ENCODE peak calls at places on chromosomes 11 and 22, in ten cellular contexts. M is AG04450; I is PC-3; N is CD8-positive, alpha-beta T cell; Y is MM.1S; U is neural progenitor cell; E is IMR-90; C is tibial nerve; V is trophoblast cell; J is fibroblast of lung. A is an unnamed sample.

GRCh38 chr22:32380991-32381390 is 23.3 kb downstream of the RFPL3 start:
- DNase-seq in I (peak; percentile 45), E (peak; percentile 27), J (peak; percentile 13), U (no peak), V (no peak), Y (no peak), M (no peak), C (no peak), N (no peak), A (no peak)

GRCh38 chr11:58057481-58057880 is 26.7 kb downstream of the OR6Q1 start:
- DNase-seq in U (no peak), Y (no peak), J (peak; percentile 82), E (peak; percentile 77), I (no peak), M (peak; percentile 42), C (no peak), N (no peak), V (peak; percentile 94), A (no peak)

GRCh38 chr22:47102648-47103047 is 340.2 kb downstream of the TBC1D22A start:
- DNase-seq in J (no peak), C (no peak), N (no peak), Y (no peak), U (no peak), M (no peak), E (peak; percentile 12), I (peak; percentile 18), V (peak; percentile 89), A (no peak)

GRCh38 chr11:119024430-119025098 is 6.0 kb downstream of the TRAPPC4 start:
- DNase-seq in J (no peak), E (no peak), V (peak; percentile 42), N (no peak), U (no peak), Y (no peak), M (no peak), C (no peak), I (no peak), A (no peak)

GRCh38 chr22:46360097-46360496 is 24.6 kb downstream of the TRMU start:
- DNase-seq in N (no peak), Y (no peak), V (no peak), U (no peak), M (no peak), J (no peak), E (no peak), C (no peak), I (no peak), A (no peak)

GRCh38 chr22:39169797-39170466 is 17.5 kb upstream of the CBX7 start:
- DNase-seq in N (no peak), C (no peak), E (no peak), J (no peak), M (no peak), I (no peak), U (no peak), V (no peak), Y (no peak), A (no peak)

GRCh38 chr11:65717906-65718305 is 2.7 kb downstream of the RNASEH2C start:
- DNase-seq in V (no peak), J (no peak), I (no peak), M (no peak), U (no peak), Y (no peak), C (no peak), E (no peak), N (no peak), A (no peak)

GRCh38 chr11:105466582-105467228 is 143.2 kb upstream of the GRIA4 start:
- DNase-seq in E (peak; percentile 85), Y (no peak), V (peak; percentile 66), M (peak; percentile 16), J (peak; percentile 67), C (no peak), U (no peak), I (peak; percentile 84), N (no peak), A (peak; percentile 8)

GRCh38 chr22:17789379-17790200 is 15.3 kb upstream of the BID start:
- DNase-seq in C (no peak), U (no peak), J (no peak), I (no peak), Y (no peak), M (no peak), E (no peak), N (no peak), V (no peak), A (no peak)

GRCh38 chr22:32528316-32528715 is 53.7 kb downstream of the FBXO7 start:
- DNase-seq in N (no peak), I (no peak), U (no peak), J (no peak), M (no peak), Y (no peak), C (no peak), E (no peak), V (no peak), A (no peak)

GRCh38 chr11:2698386-2699184 is 1.2 kb downstream of the KCNQ1OT1 start:
- DNase-seq in E (no peak), U (no peak), I (peak; percentile 11), V (peak; percentile 3), J (no peak), N (no peak), C (peak; percentile 7), Y (no peak), M (no peak), A (no peak)

GRCh38 chr11:102914238-102915043 is 39.7 kb upstream of the MMP12 start:
- DNase-seq in M (peak; percentile 15), V (peak; percentile 53), C (no peak), I (peak; percentile 76), E (peak; percentile 56), J (peak; percentile 31), Y (peak; percentile 18), U (peak; percentile 51), N (no peak), A (peak; percentile 16)

GRCh38 chr11:64809781-64810241 is 540 bp downstream of the MEN1 start:
- DNase-seq in Y (peak; percentile 12), J (peak; percentile 14), I (peak; percentile 59), V (peak; percentile 66), N (no peak), M (no peak), U (peak; percentile 71), C (no peak), E (no peak), A (peak; percentile 14)

GRCh38 chr11:986952-987305 is 49.6 kb downstream of the MUC6 start:
- DNase-seq in E (no peak), V (no peak), M (no peak), N (no peak), C (no peak), Y (no peak), J (no peak), I (no peak), U (no peak), A (no peak)

GRCh38 chr11:125223901-125224331 is 59.4 kb downstream of the PKNOX2 start:
- DNase-seq in E (no peak), N (no peak), C (no peak), V (no peak), M (no peak), Y (no peak), U (no peak), J (no peak), I (no peak), A (no peak)

GRCh38 chr22:27420817-27421361 is 380.7 kb downstream of the MN1 start:
- DNase-seq in Y (no peak), C (peak; percentile 82), V (peak; percentile 48), N (no peak), M (peak; percentile 85), E (peak; percentile 95), J (peak; percentile 98), I (peak; percentile 73), U (no peak), A (peak; percentile 88)

GRCh38 chr22:35424761-35425160 is 24.8 kb downstream of the MCM5 start:
- DNase-seq in U (no peak), J (no peak), E (no peak), I (no peak), C (no peak), Y (no peak), M (no peak), N (no peak), V (no peak), A (no peak)

DNA sequence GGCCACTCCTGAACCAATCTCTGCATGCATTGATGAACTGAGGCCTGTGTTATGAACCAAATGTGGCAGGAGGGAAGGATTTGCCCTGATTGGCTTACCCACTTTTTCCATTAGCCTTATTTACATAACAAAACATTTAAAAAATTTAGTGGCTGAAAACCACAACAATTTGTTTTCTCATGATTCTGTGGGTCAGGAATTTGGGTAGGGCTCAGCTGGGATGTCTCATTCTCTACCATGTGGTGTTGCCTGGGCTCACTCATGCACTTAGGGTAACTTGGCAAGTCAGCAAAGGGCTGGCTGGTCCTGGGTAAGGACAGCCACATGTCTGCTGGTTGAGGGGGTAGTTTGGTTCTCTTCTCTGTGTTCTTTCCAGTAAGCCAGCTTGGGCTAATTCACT is 35.1 kb upstream of the CYP2R1 start:
- DNase-seq in M (no peak), V (peak; percentile 18), U (no peak), I (peak; percentile 17), Y (no peak), E (peak; percentile 5), N (no peak), C (no peak), J (peak; percentile 73), A (peak; percentile 38)
- H3K27me3 ChIP-seq in M (no peaks in the 10 kb centered on the region), V (no peaks in the 10 kb centered on the region), U (no peaks in the 10 kb centered on the region), I (no peaks in the 10 kb centered on the region), Y (no peaks in the 10 kb centered on the region), E (no peaks in the 10 kb centered on the region), N (no peaks in the 10 kb centered on the region), C (no peaks in the 10 kb centered on the region), J (no peaks in the 10 kb centered on the region), A (no peaks in the 10 kb centered on the region)

GRCh38 chr11:54944211-54944610 is 237.6 kb downstream of the OR4A5 start:
- DNase-seq in E (no peak), M (no peak), Y (no peak), U (no peak), C (no peak), J (no peak), N (no peak), I (no peak), V (no peak), A (no peak)
- H3K9me3 ChIP-seq in E (peaks cover 2% of the 10 kb centered on the region), M (peaks cover 7% of the 10 kb centered on the region), Y (no peaks in the 10 kb centered on the region), U (peaks cover 53% of the 10 kb centered on the region), C (no peaks in the 10 kb centered on the region), J (no peaks in the 10 kb centered on the region), N (no peaks in the 10 kb centered on the region), I (peaks cover 61% of the 10 kb centered on the region), V (peaks cover 2% of the 10 kb centered on the region), A (peaks cover 19% of the 10 kb centered on the region)

DNA sequence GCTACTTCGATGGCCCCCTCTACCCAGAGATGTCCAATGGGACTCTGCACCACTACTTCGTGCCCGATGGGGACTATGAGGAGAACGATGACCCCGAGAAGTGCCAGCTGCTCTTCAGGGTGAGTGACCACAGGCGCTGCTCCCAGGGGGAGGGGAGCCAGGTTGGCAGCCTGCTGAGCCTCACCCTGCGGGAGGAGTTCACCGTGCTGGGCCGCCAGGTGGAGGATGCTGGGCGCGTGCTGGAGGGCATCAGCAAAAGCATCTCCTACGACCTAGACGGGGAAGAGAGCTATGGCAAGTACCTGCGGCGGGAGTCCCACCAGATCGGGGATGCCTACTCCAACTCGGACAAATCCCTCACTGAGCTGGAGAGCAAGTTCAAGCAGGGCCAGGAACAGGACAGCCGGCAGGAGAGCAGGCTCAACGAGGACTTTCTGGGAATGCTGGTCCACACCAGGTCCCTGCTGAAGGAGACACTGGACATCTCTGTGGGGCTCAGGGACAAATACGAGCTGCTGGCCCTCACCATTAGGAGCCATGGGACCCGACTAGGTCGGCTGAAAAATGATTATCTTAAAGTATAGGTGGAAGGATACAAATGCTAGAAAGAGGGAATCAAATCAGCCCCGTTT is 783 bp downstream of the FIBIN start:
- DNase-seq in U (no peak), V (no peak), E (no peak), Y (no peak), C (no peak), M (no peak), J (no peak), I (no peak), N (no peak), A (no peak)
- H3K4me3 ChIP-seq in U (peak overlapping the region; percentile 43), V (no peak overlapping the region), E (peak overlapping the region; percentile 78), Y (no peak overlapping the region), C (peak overlapping the region; percentile 53), M (peak overlapping the region; percentile 80), J (peak overlapping the region; percentile 64), I (no peak overlapping the region), N (no peak overlapping the region), A (peak overlapping the region; percentile 41)

GRCh38 chr11:120794748-120795147 is 229.2 kb upstream of the TBCEL start:
- DNase-seq in N (no peak), M (no peak), E (no peak), J (no peak), V (no peak), U (no peak), Y (no peak), C (no peak), I (no peak), A (no peak)
- H3K27me3 ChIP-seq in N (no peaks in the 10 kb centered on the region), M (peaks cover 21% of the 10 kb centered on the region), E (peaks cover 31% of the 10 kb centered on the region), J (no peaks in the 10 kb centered on the region), V (no peaks in the 10 kb centered on the region), U (no peaks in the 10 kb centered on the region), Y (no peaks in the 10 kb centered on the region), C (no peaks in the 10 kb centered on the region), I (peaks cover 81% of the 10 kb centered on the region), A (peaks cover 6% of the 10 kb centered on the region)